ENCODE peak calls at places on chromosomes 2 and 18, in four cellular contexts. B is fibroblast of pulmonary artery, Z is tibial nerve, J is AG04449. W is an unnamed sample.

GRCh38 chr2:164735309-164735919 is 106.2 kb downstream of the COBLL1 start:
- DNase-seq in B (no peak), Z (no peak), J (no peak), W (no peak)

GRCh38 chr2:27737676-27738348 is 33.7 kb upstream of the MRPL33 start:
- DNase-seq in J (peak; percentile 60), Z (no peak), B (peak; percentile 98), W (peak; percentile 76)

GRCh38 chr2:152465541-152465940 is 130.6 kb downstream of the FMNL2 start:
- DNase-seq in B (no peak), J (no peak), Z (no peak), W (no peak)

GRCh38 chr2:219175928-219176817 is 552 bp downstream of the CNPPD1 start:
- DNase-seq in B (peak; percentile 32), J (no peak), Z (peak; percentile 34), W (peak; percentile 41)

GRCh38 chr18:24263078-24263477 is 124.2 kb downstream of the CABYR start:
- DNase-seq in B (no peak), J (no peak), Z (no peak), W (no peak)

GRCh38 chr2:7813541-7814310 is 868.1 kb upstream of the ID2 start:
- DNase-seq in B (peak; percentile 13), J (no peak), Z (no peak), W (no peak)

GRCh38 chr2:236049981-236050380 is 118.2 kb downstream of the GBX2 start:
- DNase-seq in B (no peak), J (no peak), Z (no peak), W (no peak)

GRCh38 chr2:11719230-11719977 is 27.0 kb upstream of the LPIN1 start:
- DNase-seq in Z (no peak), B (no peak), J (no peak), W (no peak)

GRCh38 chr2:104945866-104946265 is 92.0 kb downstream of the POU3F3 start:
- DNase-seq in J (no peak), Z (no peak), B (no peak), W (no peak)

GRCh38 chr2:84901593-84902120 is 3.8 kb upstream of the TMSB10 start:
- DNase-seq in B (peak; percentile 51), Z (no peak), J (no peak), W (peak; percentile 98)

GRCh38 chr2:103773884-103774283 is 1012.1 kb downstream of the TMEM182 start:
- DNase-seq in B (no peak), J (no peak), Z (no peak), W (no peak)

GRCh38 chr2:134132487-134132857 is 121.4 kb upstream of the MGAT5 start:
- DNase-seq in B (no peak), J (no peak), Z (no peak), W (no peak)

GRCh38 chr2:12592296-12592695 is 124.4 kb upstream of the TRIB2 start:
- DNase-seq in J (no peak), Z (no peak), B (no peak), W (no peak)

GRCh38 chr2:23541453-23542334 is 156.7 kb downstream of the KLHL29 start:
- DNase-seq in J (no peak), B (no peak), Z (peak; percentile 48), W (peak; percentile 61)

GRCh38 chr2:190859347-190860297 is 21.0 kb upstream of the GLS start:
- DNase-seq in J (no peak), Z (no peak), B (peak; percentile 47), W (peak; percentile 89)

GRCh38 chr2:45834372-45834771 is 182.9 kb downstream of the PRKCE start:
- DNase-seq in Z (no peak), B (no peak), J (no peak), W (no peak)

GRCh38 chr18:62767321-62767720 is 52.0 kb downstream of the PHLPP1 start:
- DNase-seq in B (no peak), Z (no peak), J (no peak), W (peak; percentile 40)

GRCh38 chr2:157737636-157738035 is 109.0 kb upstream of the ACVR1C start:
- DNase-seq in B (no peak), J (no peak), Z (no peak), W (no peak)

GRCh38 chr18:35683021-35683420 is 101.5 kb downstream of the GALNT1 start:
- DNase-seq in J (peak; percentile 5), Z (no peak), B (no peak), W (peak; percentile 22)

GRCh38 chr2:168583064-168583709 is 127.1 kb downstream of the CERS6 start:
- DNase-seq in Z (no peak), B (peak; percentile 36), J (no peak), W (peak; percentile 46)

GRCh38 chr2:128742467-128742866 is 423.8 kb upstream of the HS6ST1 start:
- DNase-seq in Z (no peak), J (no peak), B (no peak), W (no peak)

GRCh38 chr2:230068658-230069080 is at the start of gene SLC16A14:
- DNase-seq in Z (peak; percentile 16), B (peak; percentile 66), J (no peak), W (peak; percentile 12)

GRCh38 chr18:79580481-79581171 is 99.0 kb upstream of the CTDP1 start:
- DNase-seq in B (no peak), Z (no peak), J (no peak), W (no peak)

GRCh38 chr2:161122772-161123530 is 37.3 kb upstream of the TANK start:
- DNase-seq in Z (peak; percentile 31), B (peak; percentile 92), J (peak; percentile 70), W (peak; percentile 94)

GRCh38 chr2:104844813-104845551 is 8.9 kb upstream of the POU3F3 start:
- DNase-seq in B (no peak), J (no peak), Z (no peak), W (no peak)

GRCh38 chr2:37871453-37872191 is 53.5 kb upstream of the RMDN2 start:
- DNase-seq in Z (no peak), J (no peak), B (peak; percentile 44), W (peak; percentile 94)

GRCh38 chr2:225031599-225031998 is 10.7 kb downstream of the DOCK10 start:
- DNase-seq in Z (no peak), B (no peak), J (no peak), W (no peak)

GRCh38 chr2:217706513-217706912 is 296.3 kb downstream of the TNS1 start:
- DNase-seq in Z (no peak), B (no peak), J (no peak), W (no peak)

GRCh38 chr18:31454066-31454708 is 6.6 kb downstream of the DSG3 start:
- DNase-seq in J (no peak), B (peak; percentile 87), Z (no peak), W (peak; percentile 15)

GRCh38 chr2:132797551-132797950 is 127.5 kb upstream of the LYPD1 start:
- DNase-seq in J (peak; percentile 81), Z (no peak), B (peak; percentile 24), W (peak; percentile 65)

GRCh38 chr2:231666171-231667095 is 41.9 kb upstream of the PTMA start:
- DNase-seq in J (peak; percentile 72), Z (peak; percentile 86), B (peak; percentile 94), W (peak; percentile 96)

GRCh38 chr2:240933048-240933965 is 27.2 kb downstream of the CROCC2 start:
- DNase-seq in B (no peak), J (no peak), Z (peak; percentile 3), W (no peak)

GRCh38 chr2:214674278-214674677 is 135.2 kb downstream of the BARD1 start:
- DNase-seq in Z (no peak), J (no peak), B (no peak), W (no peak)

GRCh38 chr2:460861-461260 is 173.0 kb upstream of the ALKAL2 start:
- DNase-seq in J (no peak), Z (no peak), B (no peak), W (peak; percentile 3)

GRCh38 chr2:99710720-99711612 is 221.1 kb upstream of the REV1 start:
- DNase-seq in Z (no peak), J (no peak), B (no peak), W (peak; percentile 78)

GRCh38 chr2:98175811-98176210 is 88.8 kb downstream of the VWA3B start:
- DNase-seq in Z (no peak), B (no peak), J (no peak), W (no peak)

GRCh38 chr2:106068415-106068814 is 125.7 kb downstream of the UXS1 start:
- DNase-seq in Z (no peak), B (no peak), J (no peak), W (peak; percentile 44)

GRCh38 chr2:236768393-236769140 is 198.9 kb downstream of the ACKR3 start:
- DNase-seq in J (peak; percentile 82), B (peak; percentile 41), Z (no peak), W (peak; percentile 95)

GRCh38 chr18:23523429-23524212 is 20.3 kb downstream of the RMC1 start:
- DNase-seq in J (peak; percentile 41), Z (no peak), B (no peak), W (peak; percentile 76)

GRCh38 chr2:118222643-118223486 is 134.6 kb downstream of the INSIG2 start:
- DNase-seq in B (no peak), Z (no peak), J (no peak), W (no peak)

GRCh38 chr2:118223487-118224136 is 135.3 kb downstream of the INSIG2 start:
- DNase-seq in J (no peak), Z (no peak), B (no peak), W (peak; percentile 31)

GRCh38 chr2:118221952-118222594 is 133.8 kb downstream of the INSIG2 start:
- DNase-seq in B (peak; percentile 83), J (peak; percentile 53), Z (peak; percentile 68), W (peak; percentile 84)

GRCh38 chr2:118224144-118224887 is 136.0 kb downstream of the INSIG2 start:
- DNase-seq in Z (no peak), J (no peak), B (no peak), W (peak; percentile 21)

GRCh38 chr2:118224888-118225264 is 136.6 kb downstream of the INSIG2 start:
- DNase-seq in B (no peak), Z (no peak), J (no peak), W (no peak)
- H3K4me3 ChIP-seq in B (no peak overlapping the region), Z (peak overlapping the region; percentile 43), J (no peak overlapping the region), W (no peak overlapping the region)

GRCh38 chr2:113407446-113408099 is 29.9 kb upstream of the ZNG1B start:
- DNase-seq in J (no peak), Z (no peak), B (peak; percentile 7), W (no peak)
- TF ChIP-seq CTCF in J (no peak), Z (peak; percentile 19), B (peak; percentile 25), W (peak; percentile 25)

GRCh38 chr18:45686892-45687611 is 36.9 kb upstream of the SLC14A1 start:
- DNase-seq in J (no peak), B (no peak), Z (no peak), W (no peak)
- H3K4me3 ChIP-seq in J (no peak overlapping the region), B (no peak overlapping the region), Z (peak overlapping the region; percentile 15), W (no peak overlapping the region)

DNA sequence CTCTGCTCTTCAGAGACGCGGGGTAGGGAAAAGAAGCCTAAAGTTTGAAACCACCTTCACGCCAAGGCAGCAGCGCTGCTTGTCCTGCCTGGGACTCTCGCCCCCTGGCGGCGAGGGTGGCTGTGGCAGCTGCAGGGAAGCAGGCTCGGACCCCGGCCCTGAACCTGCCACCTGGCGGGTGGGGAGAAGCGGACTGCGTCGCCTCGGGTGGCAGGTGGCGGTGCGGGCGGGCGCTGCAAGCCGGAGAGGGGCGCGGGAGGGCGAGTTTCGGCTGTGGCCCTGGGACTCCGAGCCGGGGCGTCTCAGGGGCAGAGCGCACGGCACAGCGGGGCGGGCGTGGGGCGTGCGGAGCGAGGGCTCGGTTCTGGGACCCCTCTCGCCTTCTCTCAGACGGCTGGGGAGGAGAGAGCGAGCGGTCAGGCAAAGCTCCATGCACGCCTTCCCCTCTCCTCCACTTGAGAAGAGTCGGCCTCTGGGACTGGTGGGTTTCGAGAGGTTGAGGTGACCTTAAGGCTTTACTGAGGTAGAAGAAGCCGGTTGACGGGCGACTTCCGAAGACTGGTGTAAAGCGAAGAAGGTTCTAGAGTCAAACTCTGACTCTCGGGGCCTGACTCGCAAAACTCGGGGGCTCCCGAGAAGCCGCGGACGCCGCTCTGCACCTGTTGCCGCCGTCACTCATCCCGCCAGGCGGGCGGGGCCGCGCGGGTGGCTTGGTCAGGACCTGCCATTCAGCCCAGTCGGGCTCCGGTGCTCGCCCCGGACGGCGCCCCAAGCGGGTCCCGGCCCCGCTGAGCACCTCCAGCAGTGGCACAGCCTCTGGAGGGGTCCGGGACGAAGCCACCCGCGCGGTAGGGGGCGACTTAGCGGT is 1.1 kb upstream of the BOLL start:
- DNase-seq in Z (no peak), B (no peak), J (no peak), W (no peak)
- TF ChIP-seq CTCF in Z (peak; percentile 33), B (peak; percentile 33), J (peak; percentile 65), W (peak; percentile 55)